ENCODE peak calls at places on chromosomes 6 and 20, in nine cellular contexts. V, P, G, A, M, O, W, E and D are unnamed samples.

GRCh38 chr6:49004806-49005205 is 458.2 kb downstream of the MMUT start:
- DNase-seq in O (no peak), P (no peak), M (no peak), A (no peak), E (no peak), G (no peak), V (no peak), W (no peak), D (no peak)

GRCh38 chr6:33073431-33073871 is at the start of gene HLA-DPA1:
- DNase-seq in G (peak; percentile 67), A (peak; percentile 48), E (no peak), W (peak; percentile 62), O (peak; percentile 62), M (no peak), P (no peak), V (peak; percentile 77), D (peak; percentile 28)

GRCh38 chr6:34912715-34913464 is 23.8 kb downstream of the ANKS1A start:
- DNase-seq in G (no peak), O (no peak), E (no peak), V (peak; percentile 21), W (peak; percentile 80), M (peak; percentile 31), A (peak; percentile 40), P (no peak), D (peak; percentile 66)

GRCh38 chr6:131574686-131575085 is 1.7 kb downstream of the ARG1 start:
- DNase-seq in P (no peak), A (no peak), O (no peak), G (no peak), E (no peak), V (no peak), M (no peak), W (no peak), D (no peak)

GRCh38 chr20:45444050-45444449 is 25.5 kb upstream of the WFDC2 start:
- DNase-seq in A (no peak), M (no peak), W (no peak), O (no peak), P (no peak), E (no peak), G (no peak), V (no peak), D (no peak)

GRCh38 chr20:63129991-63130653 is 85.8 kb downstream of the YTHDF1 start:
- DNase-seq in W (no peak), M (no peak), V (no peak), A (no peak), O (peak; percentile 28), G (peak; percentile 87), P (no peak), E (no peak), D (no peak)

GRCh38 chr6:51028271-51028670 is 209.6 kb downstream of the TFAP2B start:
- DNase-seq in G (no peak), O (no peak), V (no peak), M (no peak), E (no peak), W (no peak), P (no peak), A (no peak), D (no peak)

GRCh38 chr20:6504826-6505225 is 262.7 kb upstream of the BMP2 start:
- DNase-seq in A (no peak), E (no peak), G (no peak), W (peak; percentile 2), M (no peak), P (no peak), V (no peak), O (no peak), D (no peak)

GRCh38 chr6:34030831-34031566 is 114.9 kb downstream of the GRM4 start:
- DNase-seq in P (no peak), A (no peak), E (no peak), W (no peak), G (no peak), V (no peak), O (no peak), M (no peak), D (no peak)

GRCh38 chr6:41813469-41813868 is 26.0 kb downstream of the TOMM6 start:
- DNase-seq in A (no peak), O (no peak), E (no peak), V (no peak), P (no peak), G (no peak), M (no peak), W (peak; percentile 16), D (no peak)

GRCh38 chr6:98487612-98488011 is 346.8 kb upstream of the POU3F2 start:
- DNase-seq in P (no peak), G (peak; percentile 13), A (no peak), V (no peak), O (no peak), E (no peak), W (no peak), M (no peak), D (no peak)

GRCh38 chr6:15274696-15275387 is 29.0 kb downstream of the JARID2 start:
- DNase-seq in W (no peak), E (no peak), M (no peak), V (no peak), O (no peak), A (no peak), G (no peak), P (no peak), D (no peak)

GRCh38 chr20:55567826-55568225 is 437.5 kb downstream of the CBLN4 start:
- DNase-seq in G (no peak), M (no peak), W (no peak), P (no peak), A (no peak), V (no peak), E (no peak), O (no peak), D (no peak)

GRCh38 chr6:4914412-4915159 is 89.3 kb downstream of the RPP40 start:
- DNase-seq in O (no peak), A (peak; percentile 6), V (no peak), E (no peak), M (peak; percentile 21), G (no peak), P (no peak), W (peak; percentile 64), D (peak; percentile 75)

GRCh38 chr6:137550527-137550926 is 56.3 kb upstream of the OLIG3 start:
- DNase-seq in V (no peak), G (no peak), M (no peak), W (no peak), A (no peak), P (peak; percentile 80), O (no peak), E (no peak), D (no peak)

GRCh38 chr20:4234128-4234527 is 218.8 kb upstream of the RNF24 start:
- DNase-seq in G (no peak), A (no peak), M (no peak), E (no peak), W (peak; percentile 81), P (no peak), O (no peak), V (no peak), D (peak; percentile 72)

GRCh38 chr20:35146299-35146921 is 726 bp downstream of the EDEM2 start:
- DNase-seq in W (peak; percentile 70), G (peak; percentile 72), V (no peak), E (no peak), O (no peak), A (no peak), P (no peak), M (no peak), D (peak; percentile 24)

GRCh38 chr6:120816862-120817261 is 517.4 kb downstream of the TBC1D32 start:
- DNase-seq in P (no peak), M (no peak), V (no peak), W (no peak), G (no peak), O (no peak), E (no peak), A (no peak), D (no peak)

GRCh38 chr6:52566853-52567279 is 10.0 kb downstream of the TRAM2 start:
- DNase-seq in P (no peak), W (peak; percentile 96), V (no peak), A (no peak), O (no peak), M (peak; percentile 95), G (no peak), E (no peak), D (peak; percentile 96)

GRCh38 chr20:37688093-37688492 is 5.7 kb upstream of the CTNNBL1 start:
- DNase-seq in W (no peak), P (no peak), M (no peak), A (no peak), G (no peak), V (no peak), E (no peak), O (no peak), D (no peak)

GRCh38 chr6:106496791-106497190 is 132.5 kb downstream of the RTN4IP1 start:
- DNase-seq in A (no peak), P (no peak), O (no peak), W (no peak), M (no peak), E (no peak), V (no peak), G (no peak), D (no peak)

GRCh38 chr6:168534265-168534664 is 93.3 kb downstream of the SMOC2 start:
- DNase-seq in V (no peak), P (no peak), M (no peak), O (no peak), A (no peak), E (no peak), W (no peak), G (peak; percentile 63), D (no peak)

GRCh38 chr6:24667378-24667803 is 514 bp downstream of the ACOT13 start:
- DNase-seq in W (peak; percentile 57), V (no peak), E (no peak), P (no peak), G (no peak), O (peak; percentile 18), M (no peak), A (no peak), D (no peak)

GRCh38 chr20:50673146-50673830 is 18.1 kb downstream of the RIPOR3 start:
- DNase-seq in M (no peak), V (no peak), G (no peak), E (no peak), A (no peak), O (no peak), P (no peak), W (no peak), D (no peak)

GRCh38 chr6:144899161-144899560 is 614.0 kb downstream of the UTRN start:
- DNase-seq in V (no peak), E (no peak), P (no peak), W (peak; percentile 73), O (no peak), G (no peak), A (no peak), M (peak; percentile 88), D (peak; percentile 69)

GRCh38 chr20:16350465-16350864 is 222.8 kb downstream of the KIF16B start:
- DNase-seq in W (peak; percentile 85), A (no peak), V (no peak), M (peak; percentile 41), G (no peak), E (no peak), O (peak; percentile 41), P (no peak), D (peak; percentile 87)

GRCh38 chr6:3509326-3509725 is 52.5 kb upstream of the SLC22A23 start:
- DNase-seq in M (no peak), G (no peak), A (no peak), V (no peak), W (peak; percentile 85), P (no peak), O (no peak), E (no peak), D (peak; percentile 24)

GRCh38 chr6:115667478-115667996 is 393.2 kb downstream of the FRK start:
- DNase-seq in E (no peak), M (no peak), W (no peak), V (no peak), A (no peak), G (no peak), O (no peak), P (no peak), D (no peak)

GRCh38 chr6:149203509-149203908 is 114.0 kb upstream of the TAB2 start:
- DNase-seq in P (no peak), E (no peak), A (no peak), O (no peak), W (no peak), M (no peak), V (no peak), G (no peak), D (no peak)

GRCh38 chr6:15861486-15861885 is 198.7 kb upstream of the DTNBP1 start:
- DNase-seq in A (no peak), E (no peak), P (no peak), G (no peak), W (no peak), O (no peak), V (no peak), M (no peak), D (no peak)